ENCODE peak calls at places on chromosomes 6 and 20, in eight cellular contexts. Q is cardiac muscle cell, P is stomach, T is tibial artery, A is brain microvascular endothelial cell, W is hepatocyte, V is sigmoid colon, M is ovary. L is an unnamed sample.
A peak's percentile ranks its signal among the peaks of the same experiment; 100 is the strongest.

GRCh38 chr6:14975124-14975815 is 270.6 kb upstream of the JARID2 start:
- DNase-seq in Q (no peak), P (no peak), T (no peak), A (no peak), W (no peak), V (no peak), M (no peak), L (no peak)

GRCh38 chr6:148285205-148285604 is 57.4 kb upstream of the SASH1 start:
- DNase-seq in Q (no peak), P (no peak), T (no peak), A (no peak), W (no peak), V (no peak), M (no peak), L (no peak)

GRCh38 chr20:4169360-4170214 is 154.2 kb upstream of the RNF24 start:
- DNase-seq in Q (no peak), P (no peak), T (no peak), A (no peak), W (no peak), V (no peak), M (no peak), L (no peak)

GRCh38 chr20:50222568-50223320 is 32.1 kb downstream of the CEBPB start:
- DNase-seq in Q (no peak), P (no peak), T (no peak), A (no peak), W (no peak), V (no peak), M (no peak), L (no peak)

GRCh38 chr20:63273180-63273579 is 567 bp downstream of the ARFGAP1 start:
- DNase-seq in Q (no peak), P (no peak), T (no peak), A (no peak), W (no peak), V (no peak), M (no peak), L (no peak)

GRCh38 chr6:2462831-2463230 is 217.4 kb upstream of the GMDS start:
- DNase-seq in Q (no peak), P (no peak), T (no peak), A (no peak), W (no peak), V (no peak), M (no peak), L (no peak)

GRCh38 chr20:11675920-11676617 is 241.6 kb upstream of the BTBD3 start:
- DNase-seq in Q (no peak), P (no peak), T (no peak), A (no peak), W (no peak), V (no peak), M (no peak), L (no peak)

GRCh38 chr6:72246926-72247325 is 360.6 kb downstream of the RIMS1 start:
- DNase-seq in Q (peak; percentile 13), P (no peak), T (no peak), A (peak; percentile 17), W (peak; percentile 5), V (no peak), M (no peak), L (no peak)

GRCh38 chr20:4090756-4091331 is 75.5 kb upstream of the RNF24 start:
- DNase-seq in Q (no peak), P (peak; percentile 21), T (no peak), A (peak; percentile 84), W (peak; percentile 33), V (no peak), M (no peak), L (no peak)

GRCh38 chr6:56688521-56688920 is 45.8 kb upstream of the DST start:
- DNase-seq in Q (no peak), P (no peak), T (no peak), A (no peak), W (peak; percentile 52), V (no peak), M (no peak), L (no peak)

GRCh38 chr20:38855356-38855755 is 49.9 kb downstream of the PPP1R16B start:
- DNase-seq in Q (no peak), P (no peak), T (no peak), A (no peak), W (no peak), V (no peak), M (no peak), L (no peak)

GRCh38 chr6:163522033-163522432 is 107.5 kb downstream of the QKI start:
- DNase-seq in Q (no peak), P (no peak), T (no peak), A (no peak), W (no peak), V (no peak), M (no peak), L (no peak)

GRCh38 chr6:163526356-163526755 is 111.8 kb downstream of the QKI start:
- DNase-seq in Q (no peak), P (no peak), T (no peak), A (no peak), W (no peak), V (no peak), M (no peak), L (no peak)

GRCh38 chr6:163529605-163530004 is 115.1 kb downstream of the QKI start:
- DNase-seq in Q (no peak), P (no peak), T (no peak), A (peak; percentile 86), W (peak; percentile 8), V (no peak), M (no peak), L (no peak)

GRCh38 chr6:163530406-163530805 is 115.9 kb downstream of the QKI start:
- DNase-seq in Q (no peak), P (no peak), T (no peak), A (no peak), W (no peak), V (no peak), M (no peak), L (no peak)

GRCh38 chr6:163525926-163526325 is 111.4 kb downstream of the QKI start:
- DNase-seq in Q (no peak), P (no peak), T (no peak), A (no peak), W (no peak), V (no peak), M (no peak), L (no peak)
- H3K27ac ChIP-seq in Q (no peak overlapping the region), P (no peak overlapping the region), T (no peak overlapping the region), A (no peak overlapping the region), W (no peak overlapping the region), V (no peak overlapping the region), M (no peak overlapping the region), L (no peak overlapping the region)

GRCh38 chr6:138963531-138963930 is 24.5 kb downstream of the REPS1 start:
- DNase-seq in Q (no peak), P (no peak), T (no peak), A (no peak), W (no peak), V (no peak), M (no peak), L (peak; percentile 45)

GRCh38 chr6:138963119-138963518 is 24.9 kb downstream of the REPS1 start:
- DNase-seq in Q (no peak), P (no peak), T (no peak), A (no peak), W (no peak), V (no peak), M (no peak), L (no peak)

GRCh38 chr6:138965291-138965874 is 22.7 kb downstream of the REPS1 start:
- DNase-seq in Q (no peak), P (no peak), T (no peak), A (no peak), W (no peak), V (no peak), M (no peak), L (no peak)

GRCh38 chr6:138965971-138966370 is 22.1 kb downstream of the REPS1 start:
- DNase-seq in Q (no peak), P (no peak), T (no peak), A (no peak), W (no peak), V (no peak), M (no peak), L (no peak)

GRCh38 chr6:138964012-138964411 is 24.0 kb downstream of the REPS1 start:
- DNase-seq in Q (no peak), P (no peak), T (no peak), A (no peak), W (no peak), V (no peak), M (no peak), L (no peak)
- H3K4me3 ChIP-seq in Q (no peak overlapping the region), P (no peak overlapping the region), T (no peak overlapping the region), A (no peak overlapping the region), W (no peak overlapping the region), V (no peak overlapping the region), M (no peak overlapping the region), L (no peak overlapping the region)

GRCh38 chr20:20409326-20409725 is 41.4 kb downstream of the INSM1 start:
- DNase-seq in Q (no peak), P (no peak), T (no peak), A (no peak), W (no peak), V (no peak), M (no peak), L (no peak)

GRCh38 chr20:20405619-20406018 is 37.7 kb downstream of the INSM1 start:
- DNase-seq in Q (no peak), P (no peak), T (no peak), A (no peak), W (no peak), V (no peak), M (no peak), L (no peak)

GRCh38 chr20:20410678-20411077 is 42.8 kb downstream of the INSM1 start:
- DNase-seq in Q (peak; percentile 71), P (peak; percentile 78), T (no peak), A (no peak), W (peak; percentile 59), V (no peak), M (peak; percentile 60), L (peak; percentile 73)

GRCh38 chr20:20406306-20406705 is 38.4 kb downstream of the INSM1 start:
- DNase-seq in Q (no peak), P (no peak), T (no peak), A (no peak), W (no peak), V (no peak), M (no peak), L (no peak)

GRCh38 chr20:20407891-20408805 is 40.2 kb downstream of the INSM1 start:
- DNase-seq in Q (no peak), P (no peak), T (no peak), A (no peak), W (no peak), V (no peak), M (no peak), L (no peak)
- TF ChIP-seq CTCF in Q (peak; percentile 10), P (no peak), T (no peak), A (peak; percentile 30), W (peak; percentile 41), V (no peak), M (no peak), L (no peak)

DNA sequence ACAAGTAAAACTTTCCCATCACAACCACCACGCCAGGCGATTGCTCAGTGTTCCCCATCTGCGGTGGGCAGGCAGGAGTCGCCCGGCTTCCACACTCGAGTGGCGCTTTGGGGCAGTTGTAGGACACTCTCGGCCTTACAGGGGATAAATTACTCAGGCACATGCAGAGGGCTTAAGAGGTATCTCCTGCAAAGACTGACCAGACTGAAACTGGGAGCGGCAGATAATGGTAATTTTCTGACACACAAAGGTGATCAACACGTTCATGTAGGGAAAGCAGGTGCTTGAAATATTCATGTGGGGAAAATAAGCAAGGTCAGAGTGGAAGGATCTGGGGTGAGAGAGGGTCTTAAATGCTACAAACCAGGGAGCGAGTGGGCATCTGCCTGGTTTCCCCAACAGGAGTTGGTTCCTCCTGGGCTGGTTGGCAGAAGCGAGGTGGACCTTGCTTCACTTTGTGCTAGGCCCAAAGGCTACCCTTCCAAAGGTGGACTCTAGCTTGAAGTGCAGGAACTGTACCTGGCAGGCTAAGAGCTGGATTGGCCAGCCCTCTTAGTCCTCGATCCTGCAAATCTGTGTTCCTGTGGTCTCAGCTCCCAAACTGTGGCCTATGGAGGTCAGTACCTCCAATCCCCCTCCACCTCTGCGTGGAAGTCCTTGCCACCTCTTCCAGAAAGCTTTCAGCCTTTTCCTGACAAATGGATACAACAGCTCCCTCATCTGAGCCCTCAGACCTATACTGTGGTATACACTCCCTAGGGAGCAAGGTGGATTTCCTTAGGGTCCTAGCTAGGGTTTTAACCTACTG is 16.7 kb downstream of the PLAGL2 start:
- DNase-seq in Q (no peak), P (no peak), T (no peak), A (no peak), W (peak; percentile 34), V (no peak), M (no peak), L (no peak)
- H3K27ac ChIP-seq in Q (peak overlapping the region; percentile 13), P (peak overlapping the region; percentile 82), T (peak overlapping the region; percentile 86), A (no peak overlapping the region), W (peak overlapping the region; percentile 95), V (peak overlapping the region; percentile 83), M (peak overlapping the region; percentile 88), L (peak overlapping the region; percentile 44)

L was measured in body of pancreas.